ENCODE peak calls at places on chromosomes 4 and X, in seven cellular contexts. One of them, this sample, is unnamed.

GRCh38 chr4:154471924-154472323 is 19.7 kb downstream of the DCHS2 start:
- DNase-seq in mesenchymal stem cell: no peak
- DNase-seq in H9: no peak
- DNase-seq in trophoblast cell: no peak
- DNase-seq in H1: no peak
- DNase-seq in IMR-90: no peak
- DNase-seq in neuronal stem cell: no peak
- DNase-seq in this sample: no peak

GRCh38 chr4:37715889-37716402 is 29.8 kb upstream of the RELL1 start:
- DNase-seq in neuronal stem cell: no peak
- DNase-seq in mesenchymal stem cell: peak
- DNase-seq in H1: no peak
- DNase-seq in IMR-90: peak
- DNase-seq in H9: no peak
- DNase-seq in trophoblast cell: peak
- DNase-seq in this sample: peak

GRCh38 chr4:145881585-145881984 is 57.0 kb downstream of the ZNF827 start:
- DNase-seq in IMR-90: no peak
- DNase-seq in neuronal stem cell: no peak
- DNase-seq in trophoblast cell: no peak
- DNase-seq in mesenchymal stem cell: no peak
- DNase-seq in H1: no peak
- DNase-seq in H9: no peak
- DNase-seq in this sample: no peak

GRCh38 chr4:11585506-11585905 is 156.8 kb upstream of the HS3ST1 start:
- DNase-seq in neuronal stem cell: no peak
- DNase-seq in trophoblast cell: no peak
- DNase-seq in mesenchymal stem cell: no peak
- DNase-seq in H1: no peak
- DNase-seq in IMR-90: no peak
- DNase-seq in H9: no peak
- DNase-seq in this sample: no peak

GRCh38 chrX:29453333-29453732 is 762.0 kb upstream of the MAGEB2 start:
- DNase-seq in H9: no peak
- DNase-seq in trophoblast cell: no peak
- DNase-seq in IMR-90: no peak
- DNase-seq in H1: no peak
- DNase-seq in mesenchymal stem cell: no peak
- DNase-seq in neuronal stem cell: no peak
- DNase-seq in this sample: no peak

GRCh38 chr4:131348258-131348657 is 1800.8 kb upstream of the PCDH10 start:
- DNase-seq in trophoblast cell: no peak
- DNase-seq in H1: no peak
- DNase-seq in IMR-90: no peak
- DNase-seq in neuronal stem cell: no peak
- DNase-seq in H9: no peak
- DNase-seq in mesenchymal stem cell: no peak
- DNase-seq in this sample: no peak

GRCh38 chr4:55411621-55412020 is 15.9 kb downstream of the TMEM165 start:
- DNase-seq in neuronal stem cell: no peak
- DNase-seq in mesenchymal stem cell: no peak
- DNase-seq in H9: no peak
- DNase-seq in trophoblast cell: peak
- DNase-seq in IMR-90: peak
- DNase-seq in H1: no peak
- DNase-seq in this sample: no peak

GRCh38 chr4:27094785-27095184 is 234.1 kb downstream of the STIM2 start:
- DNase-seq in IMR-90: no peak
- DNase-seq in H9: no peak
- DNase-seq in mesenchymal stem cell: no peak
- DNase-seq in H1: peak
- DNase-seq in neuronal stem cell: no peak
- DNase-seq in trophoblast cell: no peak
- DNase-seq in this sample: no peak

GRCh38 chrX:21131786-21132185 is 242.4 kb upstream of the CNKSR2 start:
- DNase-seq in mesenchymal stem cell: no peak
- DNase-seq in H1: no peak
- DNase-seq in trophoblast cell: no peak
- DNase-seq in IMR-90: no peak
- DNase-seq in H9: no peak
- DNase-seq in neuronal stem cell: no peak
- DNase-seq in this sample: no peak

GRCh38 chrX:21131346-21131745 is 242.9 kb upstream of the CNKSR2 start:
- DNase-seq in H1: no peak
- DNase-seq in neuronal stem cell: no peak
- DNase-seq in mesenchymal stem cell: no peak
- DNase-seq in IMR-90: no peak
- DNase-seq in H9: no peak
- DNase-seq in trophoblast cell: peak
- DNase-seq in this sample: no peak

DNA sequence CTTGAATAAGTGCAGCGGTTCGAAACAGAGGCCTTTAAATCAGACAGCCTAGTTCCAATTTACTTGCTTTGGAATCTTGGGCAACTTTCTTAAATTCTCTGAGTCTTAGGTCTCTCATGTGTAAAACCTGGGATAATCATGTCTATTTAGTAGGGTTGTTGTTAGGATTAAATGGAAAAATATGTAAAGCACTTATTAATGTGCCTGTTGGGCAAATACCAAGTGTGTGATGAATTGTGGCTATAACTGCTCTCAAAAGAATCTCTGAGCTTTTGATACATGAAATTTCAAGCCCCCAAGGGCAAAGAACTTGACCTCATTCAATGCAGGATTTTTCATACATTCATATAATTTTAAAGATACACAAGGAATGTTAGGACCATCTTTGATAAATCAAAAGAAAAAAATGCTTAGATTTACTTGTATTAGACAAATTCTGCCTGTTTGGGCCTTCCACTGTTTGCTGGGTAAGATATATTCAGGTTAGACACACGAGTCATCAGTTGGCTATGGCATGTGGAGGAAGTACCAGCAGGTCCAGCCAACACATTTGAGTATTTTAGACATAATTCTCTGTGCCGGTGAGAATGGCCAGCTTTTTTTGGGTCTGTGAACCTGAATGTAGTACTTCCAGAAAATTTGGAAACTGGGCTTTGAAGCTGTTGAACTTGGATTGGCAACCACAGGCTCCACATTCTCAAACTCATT is 241.4 kb upstream of the CNKSR2 start:
- DNase-seq in mesenchymal stem cell: no peak
- DNase-seq in IMR-90: no peak
- DNase-seq in H1: no peak
- DNase-seq in H9: no peak
- DNase-seq in trophoblast cell: peak
- DNase-seq in neuronal stem cell: no peak
- DNase-seq in this sample: no peak
- H2BK120ac ChIP-seq in mesenchymal stem cell: no peak
- H2BK120ac ChIP-seq in IMR-90: no peak
- H2BK120ac ChIP-seq in H1: no peak
- H2BK120ac ChIP-seq in H9: no peak
- H2BK120ac ChIP-seq in trophoblast cell: no peak
- H2BK120ac ChIP-seq in neuronal stem cell: no peak
- H2BK120ac ChIP-seq in this sample: no peak

GRCh38 chr4:73252001-73252400 is 6.6 kb downstream of the ANKRD17 start:
- DNase-seq in mesenchymal stem cell: peak
- DNase-seq in IMR-90: peak
- DNase-seq in neuronal stem cell: no peak
- DNase-seq in H9: no peak
- DNase-seq in H1: no peak
- DNase-seq in trophoblast cell: no peak
- DNase-seq in this sample: no peak

GRCh38 chr4:73250642-73251041 is 8.0 kb downstream of the ANKRD17 start:
- DNase-seq in H1: no peak
- DNase-seq in mesenchymal stem cell: no peak
- DNase-seq in neuronal stem cell: no peak
- DNase-seq in IMR-90: no peak
- DNase-seq in trophoblast cell: no peak
- DNase-seq in H9: no peak
- DNase-seq in this sample: no peak

GRCh38 chr4:73248821-73249220 is 9.8 kb downstream of the ANKRD17 start:
- DNase-seq in H1: no peak
- DNase-seq in IMR-90: no peak
- DNase-seq in H9: no peak
- DNase-seq in trophoblast cell: no peak
- DNase-seq in neuronal stem cell: no peak
- DNase-seq in mesenchymal stem cell: no peak
- DNase-seq in this sample: no peak

GRCh38 chr4:73248416-73248815 is 10.2 kb downstream of the ANKRD17 start:
- DNase-seq in mesenchymal stem cell: no peak
- DNase-seq in neuronal stem cell: no peak
- DNase-seq in trophoblast cell: no peak
- DNase-seq in H9: no peak
- DNase-seq in IMR-90: no peak
- DNase-seq in H1: no peak
- DNase-seq in this sample: no peak

GRCh38 chr4:73251384-73251783 is 7.2 kb downstream of the ANKRD17 start:
- DNase-seq in neuronal stem cell: no peak
- DNase-seq in mesenchymal stem cell: no peak
- DNase-seq in IMR-90: no peak
- DNase-seq in H9: no peak
- DNase-seq in H1: no peak
- DNase-seq in trophoblast cell: peak
- DNase-seq in this sample: peak
- H2BK120ac ChIP-seq in neuronal stem cell: no peak
- H2BK120ac ChIP-seq in mesenchymal stem cell: no peak
- H2BK120ac ChIP-seq in IMR-90: no peak
- H2BK120ac ChIP-seq in H9: no peak
- H2BK120ac ChIP-seq in H1: no peak
- H2BK120ac ChIP-seq in trophoblast cell: no peak
- H2BK120ac ChIP-seq in this sample: no peak

GRCh38 chr4:174520655-174521054 is 1.6 kb downstream of the HPGD start:
- DNase-seq in mesenchymal stem cell: no peak
- DNase-seq in neuronal stem cell: no peak
- DNase-seq in trophoblast cell: peak
- DNase-seq in H1: no peak
- DNase-seq in IMR-90: no peak
- DNase-seq in H9: no peak
- DNase-seq in this sample: no peak
- H2BK120ac ChIP-seq in mesenchymal stem cell: no peak
- H2BK120ac ChIP-seq in neuronal stem cell: no peak
- H2BK120ac ChIP-seq in trophoblast cell: no peak
- H2BK120ac ChIP-seq in H1: no peak
- H2BK120ac ChIP-seq in IMR-90: no peak
- H2BK120ac ChIP-seq in H9: no peak
- H2BK120ac ChIP-seq in this sample: no peak

GRCh38 chrX:153633607-153634180 is 13.3 kb upstream of the DUSP9 start:
- DNase-seq in IMR-90: no peak
- DNase-seq in trophoblast cell: no peak
- DNase-seq in H1: no peak
- DNase-seq in mesenchymal stem cell: no peak
- DNase-seq in H9: no peak
- DNase-seq in neuronal stem cell: no peak
- DNase-seq in this sample: no peak
- H2BK120ac ChIP-seq in IMR-90: no peak
- H2BK120ac ChIP-seq in trophoblast cell: no peak
- H2BK120ac ChIP-seq in H1: no peak
- H2BK120ac ChIP-seq in mesenchymal stem cell: no peak
- H2BK120ac ChIP-seq in H9: no peak
- H2BK120ac ChIP-seq in neuronal stem cell: no peak
- H2BK120ac ChIP-seq in this sample: no peak

GRCh38 chr4:152374606-152375285 is 161.1 kb downstream of the FBXW7 start:
- DNase-seq in IMR-90: peak
- DNase-seq in H1: no peak
- DNase-seq in trophoblast cell: peak
- DNase-seq in neuronal stem cell: no peak
- DNase-seq in mesenchymal stem cell: peak
- DNase-seq in H9: no peak
- DNase-seq in this sample: peak
- H2BK120ac ChIP-seq in IMR-90: no peak
- H2BK120ac ChIP-seq in H1: no peak
- H2BK120ac ChIP-seq in trophoblast cell: no peak
- H2BK120ac ChIP-seq in neuronal stem cell: no peak
- H2BK120ac ChIP-seq in mesenchymal stem cell: no peak
- H2BK120ac ChIP-seq in H9: no peak
- H2BK120ac ChIP-seq in this sample: no peak

DNA sequence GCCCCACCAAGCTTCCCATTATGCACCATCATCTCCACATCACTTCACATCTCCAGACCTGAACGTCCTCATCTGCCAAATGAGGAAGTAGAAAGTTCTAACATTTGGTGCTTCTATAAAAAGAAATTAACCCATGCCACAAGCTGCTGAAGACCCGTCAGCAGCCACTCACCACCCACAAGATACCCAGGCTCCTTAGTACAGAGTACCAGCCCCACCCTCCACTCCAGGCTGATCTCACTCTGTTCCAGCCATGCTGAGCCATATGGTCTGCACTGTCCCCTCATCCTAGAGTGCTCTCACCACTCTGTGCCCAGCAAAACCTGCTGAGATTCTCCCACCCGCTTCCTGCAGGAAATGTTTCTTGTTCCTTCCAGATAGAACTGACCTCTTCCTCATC is 240.8 kb upstream of the PPARGC1A start:
- DNase-seq in neuronal stem cell: no peak
- DNase-seq in trophoblast cell: no peak
- DNase-seq in IMR-90: no peak
- DNase-seq in mesenchymal stem cell: no peak
- DNase-seq in H1: no peak
- DNase-seq in H9: no peak
- DNase-seq in this sample: no peak
- H2BK120ac ChIP-seq in neuronal stem cell: no peak
- H2BK120ac ChIP-seq in trophoblast cell: no peak
- H2BK120ac ChIP-seq in IMR-90: no peak
- H2BK120ac ChIP-seq in mesenchymal stem cell: no peak
- H2BK120ac ChIP-seq in H1: no peak
- H2BK120ac ChIP-seq in H9: no peak
- H2BK120ac ChIP-seq in this sample: no peak

DNA sequence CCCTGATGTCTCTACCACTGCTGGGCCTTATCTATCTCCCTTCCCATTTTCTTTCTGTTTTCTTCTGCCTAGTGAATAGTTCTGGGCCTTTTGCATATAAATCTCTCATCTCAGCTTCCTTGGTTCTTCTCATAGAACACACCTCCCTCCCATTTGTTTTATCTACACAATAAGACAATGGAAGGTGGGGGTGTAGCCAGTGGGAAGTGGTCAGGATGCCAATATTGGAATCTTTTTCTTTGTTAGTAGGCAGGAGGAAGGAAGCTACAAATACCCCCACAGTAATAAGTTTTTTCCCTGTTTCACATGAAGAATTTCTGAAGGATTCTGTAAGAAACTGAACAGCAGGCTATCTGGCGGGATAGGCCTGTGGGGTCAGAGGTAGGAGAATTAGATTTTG is 30.9 kb upstream of the RHOH start:
- DNase-seq in H9: no peak
- DNase-seq in H1: no peak
- DNase-seq in trophoblast cell: no peak
- DNase-seq in neuronal stem cell: no peak
- DNase-seq in mesenchymal stem cell: no peak
- DNase-seq in IMR-90: no peak
- DNase-seq in this sample: no peak
- H2BK120ac ChIP-seq in H9: no peak
- H2BK120ac ChIP-seq in H1: no peak
- H2BK120ac ChIP-seq in trophoblast cell: no peak
- H2BK120ac ChIP-seq in neuronal stem cell: no peak
- H2BK120ac ChIP-seq in mesenchymal stem cell: no peak
- H2BK120ac ChIP-seq in IMR-90: no peak
- H2BK120ac ChIP-seq in this sample: no peak

GRCh38 chr4:8469550-8469949 is 29.0 kb downstream of the TRMT44 start:
- DNase-seq in mesenchymal stem cell: no peak
- DNase-seq in H9: no peak
- DNase-seq in neuronal stem cell: no peak
- DNase-seq in H1: no peak
- DNase-seq in IMR-90: no peak
- DNase-seq in trophoblast cell: no peak
- DNase-seq in this sample: no peak
- H2BK120ac ChIP-seq in mesenchymal stem cell: no peak
- H2BK120ac ChIP-seq in H9: no peak
- H2BK120ac ChIP-seq in neuronal stem cell: no peak
- H2BK120ac ChIP-seq in H1: no peak
- H2BK120ac ChIP-seq in IMR-90: no peak
- H2BK120ac ChIP-seq in trophoblast cell: peak
- H2BK120ac ChIP-seq in this sample: no peak